ENCODE peak calls at places on chromosomes 11 and 22, in nine cellular contexts. Y is brain microvascular endothelial cell, M is heart left ventricle, R is thyroid gland, G is pancreas, K is A673, P is K562, Q is epithelial cell of esophagus, L is SK-N-SH. C is an unnamed sample.

GRCh38 chr11:119110439-119110838 is 3.3 kb downstream of the C2CD2L start:
- DNase-seq in P (no peak), R (no peak), M (no peak), G (no peak), K (no peak), Q (no peak), L (no peak), Y (no peak), C (no peak)

GRCh38 chr11:102599642-102600261 is 25.4 kb downstream of the MMP20 start:
- DNase-seq in Q (peak), L (no peak), K (peak), M (no peak), R (no peak), G (no peak), P (peak), Y (peak), C (peak)

GRCh38 chr11:102794382-102794781 is 3.6 kb downstream of the MMP1 start:
- DNase-seq in Y (peak), Q (peak), K (peak), P (peak), R (no peak), G (no peak), M (no peak), L (peak), C (peak)

GRCh38 chr11:68312117-68312779 is at the start of gene LRP5:
- DNase-seq in L (peak), M (peak), Q (peak), Y (no peak), K (peak), P (peak), R (peak), G (peak), C (peak)

GRCh38 chr22:46876357-46876934 is 114.0 kb downstream of the TBC1D22A start:
- DNase-seq in K (no peak), Q (no peak), G (no peak), L (no peak), M (no peak), R (no peak), Y (no peak), P (no peak), C (no peak)

GRCh38 chr11:108647701-108648527 is 17.0 kb upstream of the DDX10 start:
- DNase-seq in M (peak), Y (peak), P (peak), G (peak), Q (peak), K (peak), L (peak), R (peak), C (peak)

GRCh38 chr11:94832604-94833238 is 64.6 kb downstream of the AMOTL1 start:
- DNase-seq in K (no peak), G (no peak), Q (peak), L (no peak), P (no peak), Y (no peak), M (no peak), R (no peak), C (no peak)

GRCh38 chr11:23318670-23319069 is 458.4 kb upstream of the CCDC179 start:
- DNase-seq in M (no peak), G (no peak), L (no peak), K (no peak), Q (peak), Y (no peak), P (no peak), R (no peak), C (no peak)

GRCh38 chr11:45210846-45211245 is 64.4 kb downstream of the PRDM11 start:
- DNase-seq in P (no peak), Q (no peak), L (no peak), M (no peak), R (peak), K (no peak), Y (no peak), G (no peak), C (no peak)

GRCh38 chr22:45098056-45098455 is 65.7 kb upstream of the NUP50 start:
- DNase-seq in Y (no peak), M (no peak), Q (no peak), R (no peak), K (no peak), P (no peak), L (no peak), G (no peak), C (no peak)

GRCh38 chr22:32888976-32889375 is 87.5 kb downstream of the TIMP3 start:
- DNase-seq in G (no peak), R (no peak), Q (no peak), Y (no peak), P (no peak), L (no peak), K (no peak), M (peak), C (no peak)

GRCh38 chr11:94574193-94574961 is 7.2 kb downstream of the PIWIL4 start:
- DNase-seq in G (no peak), Q (no peak), M (no peak), Y (peak), L (no peak), P (no peak), R (no peak), K (no peak), C (no peak)

GRCh38 chr11:44611687-44612437 is 46.4 kb downstream of the CD82 start:
- DNase-seq in K (no peak), L (no peak), Q (no peak), R (no peak), G (no peak), P (no peak), M (no peak), Y (no peak), C (peak)

GRCh38 chr11:8988329-8989234 is 15.2 kb downstream of the NRIP3 start:
- DNase-seq in K (no peak), Y (peak), R (no peak), P (peak), L (no peak), Q (peak), M (no peak), G (no peak), C (no peak)

GRCh38 chr11:46309669-46310288 is 32.3 kb downstream of the CREB3L1 start:
- DNase-seq in M (no peak), K (no peak), L (no peak), P (peak), R (no peak), Q (peak), Y (no peak), G (no peak), C (peak)

GRCh38 chr11:70669281-70669680 is 271.0 kb downstream of the CTTN start:
- DNase-seq in Y (no peak), M (no peak), K (no peak), Q (no peak), R (no peak), L (no peak), G (no peak), P (no peak), C (no peak)

GRCh38 chr11:86575208-86575855 is 97.1 kb downstream of the ME3 start:
- DNase-seq in K (no peak), P (no peak), Y (peak), R (no peak), G (no peak), L (no peak), Q (peak), M (no peak), C (no peak)

GRCh38 chr11:119482561-119483001 is 59.6 kb upstream of the THY1 start:
- DNase-seq in Q (no peak), K (no peak), Y (no peak), P (no peak), R (no peak), M (peak), L (no peak), G (peak), C (no peak)

GRCh38 chr22:43501951-43502874 is 90.4 kb downstream of the MPPED1 start:
- DNase-seq in G (peak), Y (no peak), Q (no peak), R (no peak), K (no peak), P (no peak), L (no peak), M (no peak), C (no peak)

GRCh38 chr22:37045958-37046357 is 5.6 kb upstream of the KCTD17 start:
- DNase-seq in Y (peak), G (no peak), P (peak), R (no peak), L (peak), Q (peak), K (peak), M (no peak), C (peak)

GRCh38 chr11:4090258-4090657 is 4.3 kb upstream of the RRM1 start:
- DNase-seq in L (no peak), R (no peak), P (no peak), M (no peak), K (no peak), Q (no peak), Y (no peak), G (no peak), C (no peak)

GRCh38 chr11:7143908-7144307 is 55.1 kb downstream of the RBMXL2 start:
- DNase-seq in Y (no peak), Q (peak), G (no peak), R (no peak), M (no peak), L (no peak), K (peak), P (no peak), C (no peak)

GRCh38 chr11:64747961-64748715 is 4.2 kb upstream of the RASGRP2 start:
- DNase-seq in K (no peak), Y (no peak), R (no peak), P (no peak), Q (peak), M (no peak), G (no peak), L (no peak), C (no peak)

GRCh38 chr22:45608763-45609180 is 62.9 kb upstream of the ATXN10 start:
- DNase-seq in K (peak), R (no peak), G (no peak), P (no peak), M (peak), Y (peak), L (no peak), Q (peak), C (no peak)

GRCh38 chr11:16809901-16810668 is 71.6 kb downstream of the C11orf58 start:
- DNase-seq in Y (no peak), M (peak), G (peak), L (no peak), R (peak), K (peak), Q (peak), P (no peak), C (no peak)

GRCh38 chr22:43532301-43533050 is 120.7 kb downstream of the MPPED1 start:
- DNase-seq in L (no peak), Q (no peak), K (no peak), Y (no peak), M (no peak), P (no peak), R (no peak), G (no peak), C (no peak)

GRCh38 chr22:31044262-31044861 is 36.8 kb upstream of the SMTN start:
- DNase-seq in K (no peak), Q (no peak), R (peak), Y (no peak), L (no peak), P (no peak), G (no peak), M (peak), C (no peak)

GRCh38 chr11:27839226-27839913 is 139.1 kb upstream of the BDNF start:
- DNase-seq in P (no peak), K (peak), Y (peak), M (no peak), L (no peak), G (no peak), Q (peak), R (no peak), C (peak)
- TF ChIP-seq CTCF in P (no peak), K (peak), Y (peak), M (no peak), L (peak), G (no peak), Q (peak), R (peak), C (peak)

GRCh38 chr22:39291501-39291900 is 27.9 kb downstream of the RPL3 start:
- DNase-seq in M (no peak), L (no peak), Y (no peak), R (no peak), G (no peak), P (no peak), Q (no peak), K (no peak), C (no peak)

GRCh38 chr22:39290724-39291161 is 28.7 kb downstream of the RPL3 start:
- DNase-seq in L (no peak), M (peak), K (no peak), Y (peak), P (no peak), R (peak), Q (peak), G (peak), C (peak)

GRCh38 chr22:39292002-39292401 is 27.4 kb downstream of the RPL3 start:
- DNase-seq in M (no peak), P (no peak), L (no peak), R (no peak), G (peak), Y (no peak), Q (no peak), K (peak), C (no peak)

GRCh38 chr22:39293766-39294368 is 25.6 kb downstream of the RPL3 start:
- DNase-seq in M (no peak), Q (peak), P (no peak), G (no peak), Y (no peak), K (no peak), R (no peak), L (no peak), C (no peak)

DNA sequence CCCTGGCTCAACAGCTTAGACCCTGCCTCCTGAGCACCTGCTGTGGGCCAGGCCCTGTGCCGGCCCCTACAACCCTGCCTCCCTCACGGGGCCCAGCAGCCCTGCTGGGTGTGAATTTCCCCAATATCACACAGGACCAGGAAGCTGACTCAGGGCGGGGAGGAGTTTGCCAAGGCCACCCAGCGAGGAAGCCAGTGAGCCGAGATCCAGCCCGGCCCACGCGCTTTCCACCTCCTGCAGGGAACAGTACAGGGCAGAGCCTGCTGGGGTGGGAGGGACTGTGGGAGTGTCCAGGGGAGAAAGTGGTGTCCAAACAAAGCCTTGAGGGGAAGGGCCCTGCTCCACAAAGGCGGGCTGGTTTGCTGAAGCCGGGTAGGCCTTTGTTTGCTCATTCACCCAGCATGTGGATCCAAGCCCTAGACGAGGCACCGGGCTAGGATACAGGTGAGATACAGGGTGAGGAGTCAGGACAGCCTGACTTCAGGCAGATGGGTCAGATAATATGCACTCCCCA is 26.8 kb downstream of the RPL3 start:
- DNase-seq in Q (peak), R (peak), G (peak), L (no peak), M (peak), Y (peak), P (peak), K (peak), C (peak)
- H3K4me3 ChIP-seq in Q (no peak), R (no peak), G (no peak), L (no peak), M (no peak), Y (no peak), P (no peak), K (no peak), C (no peak)

DNA sequence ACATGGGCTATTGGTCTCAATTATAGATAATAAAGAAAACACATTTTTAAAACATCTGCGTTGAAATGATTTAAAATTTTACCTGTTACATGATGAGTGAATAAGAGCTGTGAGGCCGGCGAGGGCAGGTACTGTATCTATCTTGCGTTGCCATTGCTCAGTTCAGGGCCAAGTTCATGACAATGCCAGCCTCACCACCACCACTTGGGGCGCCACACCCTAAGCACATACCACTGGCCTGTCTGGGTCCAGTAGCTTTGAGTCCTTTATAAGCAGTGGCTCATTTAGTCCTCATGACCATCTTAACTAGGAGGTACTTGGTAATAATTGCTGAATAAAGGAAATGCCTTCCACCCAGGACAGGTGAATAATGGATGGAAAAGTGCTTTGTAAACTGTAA is 14.5 kb upstream of the MB start:
- DNase-seq in Y (peak), R (peak), P (peak), Q (peak), G (peak), K (peak), M (no peak), L (peak), C (peak)
- TF ChIP-seq CTCF in Y (peak), R (peak), P (peak), Q (peak), G (no peak), K (peak), M (peak), L (peak), C (peak)

DNA sequence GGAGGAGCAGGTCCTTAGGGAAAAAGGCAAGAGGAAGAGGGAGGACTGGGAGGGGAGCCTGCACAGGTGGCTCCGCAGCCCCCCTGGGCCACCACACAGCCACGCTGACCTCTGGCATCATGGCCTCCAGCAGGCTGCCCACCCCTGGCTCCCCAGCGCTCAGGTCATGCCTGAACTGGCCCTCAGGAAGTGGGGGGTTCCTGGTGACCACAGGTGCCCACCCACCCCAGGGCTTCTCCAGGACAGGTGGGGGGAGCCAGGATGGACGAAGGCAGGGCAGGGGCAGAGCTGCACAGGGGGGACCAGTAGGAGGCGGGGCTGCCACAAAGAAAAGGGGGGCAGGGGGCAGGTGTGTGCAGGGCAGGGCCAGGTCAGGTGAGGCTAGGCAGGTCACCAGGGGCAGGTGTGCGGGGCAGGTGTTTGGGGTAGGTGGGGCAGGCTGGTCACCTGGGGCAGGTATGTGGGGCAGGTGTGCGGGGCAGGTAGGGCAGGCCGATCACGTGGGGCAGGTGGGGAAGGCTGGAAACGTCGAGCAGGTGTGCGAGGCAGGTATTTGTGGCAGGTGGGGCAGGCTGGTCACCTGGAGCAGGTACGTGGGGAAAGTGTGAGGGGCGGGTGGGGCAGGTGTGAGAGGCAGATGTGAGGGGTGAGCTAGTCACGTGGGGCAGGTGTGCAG is 997 bp downstream of the DEAF1 start:
- DNase-seq in M (peak), Y (no peak), K (no peak), R (no peak), P (no peak), G (no peak), L (no peak), Q (no peak), C (no peak)
- H3K4me3 ChIP-seq in M (peak), Y (peak), K (peak), R (no peak), P (peak), G (no peak), L (peak), Q (peak), C (peak)

DNA sequence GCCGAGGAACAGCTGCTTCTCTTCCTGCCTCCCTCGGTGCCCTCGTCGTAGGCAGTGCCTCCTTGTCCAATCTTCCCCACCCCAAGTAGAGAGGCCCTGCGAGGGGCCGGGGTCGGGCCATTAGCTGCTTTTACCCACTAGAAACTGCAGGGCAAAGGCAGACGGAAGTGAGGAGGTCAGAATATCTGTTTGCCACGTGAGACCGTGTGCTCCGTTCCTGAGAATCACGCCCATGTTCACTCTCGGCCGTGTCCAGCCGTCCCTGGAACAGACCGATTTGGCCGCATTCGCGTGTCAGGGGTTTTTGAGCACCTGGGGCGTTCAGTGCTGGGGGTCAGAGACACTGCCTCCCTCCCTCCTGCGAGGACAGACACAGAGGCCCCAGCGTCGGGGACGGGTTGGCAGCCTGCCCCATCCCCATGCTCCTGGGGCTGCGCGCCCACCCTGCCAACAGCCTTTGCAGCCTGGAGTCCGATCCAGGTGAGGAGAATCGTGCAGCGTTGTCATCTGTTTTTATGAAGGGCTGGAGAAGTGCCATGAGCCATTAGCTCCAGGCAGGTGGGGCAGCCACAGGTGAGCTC is 982.2 kb downstream of the BRD1 start:
- DNase-seq in M (no peak), K (no peak), Q (no peak), P (no peak), L (no peak), Y (no peak), R (no peak), G (peak), C (no peak)
- TF ChIP-seq CTCF in M (no peak), K (no peak), Q (no peak), P (no peak), L (no peak), Y (no peak), R (no peak), G (no peak), C (no peak)

GRCh38 chr22:38257650-38258246 is 15.1 kb downstream of the TMEM184B start:
- DNase-seq in Y (no peak), K (no peak), R (peak), P (no peak), L (no peak), M (no peak), G (peak), Q (no peak), C (no peak)
- H3K4me3 ChIP-seq in Y (no peak), K (no peak), R (no peak), P (no peak), L (no peak), M (peak), G (no peak), Q (no peak), C (no peak)

GRCh38 chr11:67041602-67042001 is 15.0 kb upstream of the RHOD start:
- DNase-seq in M (no peak), Y (no peak), L (no peak), Q (no peak), K (no peak), P (no peak), R (no peak), G (no peak), C (no peak)

GRCh38 chr11:67044496-67044895 is 12.2 kb upstream of the RHOD start:
- DNase-seq in M (no peak), G (no peak), P (no peak), R (no peak), Q (no peak), K (no peak), Y (no peak), L (no peak), C (no peak)

GRCh38 chr11:67048515-67048914 is 8.1 kb upstream of the RHOD start:
- DNase-seq in K (no peak), G (no peak), M (no peak), R (no peak), Y (no peak), Q (no peak), L (no peak), P (no peak), C (no peak)

GRCh38 chr11:67043572-67044329 is 12.9 kb upstream of the RHOD start:
- DNase-seq in M (no peak), Y (no peak), G (no peak), L (no peak), R (no peak), Q (no peak), K (no peak), P (no peak), C (no peak)

GRCh38 chr11:67045314-67045713 is 11.3 kb upstream of the RHOD start:
- DNase-seq in M (peak), G (no peak), L (no peak), K (no peak), P (no peak), R (no peak), Q (peak), Y (peak), C (peak)
- TF ChIP-seq CTCF in M (no peak), G (no peak), L (no peak), K (no peak), P (no peak), R (no peak), Q (no peak), Y (peak), C (no peak)

C was measured in GM12865.